ENCODE peak calls at places on chromosomes 3 and 15, in ten cellular contexts. One of them, this sample, is unnamed.

GRCh38 chr15:42457445-42458442 is 33.2 kb downstream of the ZNF106 start:
- DNase-seq in nephron progenitor cell: peak
- DNase-seq in BJ: peak
- DNase-seq in type B pancreatic cell: no peak
- DNase-seq in A549: no peak
- DNase-seq in neural crest cell: peak
- DNase-seq in progenitor cell of endocrine pancreas: no peak
- DNase-seq in endothelial cell: peak
- DNase-seq in RWPE2: no peak
- DNase-seq in hepatocyte: peak
- DNase-seq in this sample: no peak

GRCh38 chr3:102532901-102533300 is 98.1 kb downstream of the ZPLD1 start:
- DNase-seq in progenitor cell of endocrine pancreas: no peak
- DNase-seq in hepatocyte: no peak
- DNase-seq in RWPE2: no peak
- DNase-seq in neural crest cell: no peak
- DNase-seq in endothelial cell: no peak
- DNase-seq in nephron progenitor cell: no peak
- DNase-seq in A549: no peak
- DNase-seq in BJ: no peak
- DNase-seq in type B pancreatic cell: no peak
- DNase-seq in this sample: no peak

GRCh38 chr3:102510663-102511062 is 75.8 kb downstream of the ZPLD1 start:
- DNase-seq in RWPE2: no peak
- DNase-seq in endothelial cell: no peak
- DNase-seq in nephron progenitor cell: no peak
- DNase-seq in progenitor cell of endocrine pancreas: no peak
- DNase-seq in A549: no peak
- DNase-seq in hepatocyte: no peak
- DNase-seq in neural crest cell: no peak
- DNase-seq in BJ: no peak
- DNase-seq in type B pancreatic cell: no peak
- DNase-seq in this sample: no peak

GRCh38 chr15:95304116-95304873 is 1026.2 kb upstream of the NR2F2 start:
- DNase-seq in RWPE2: no peak
- DNase-seq in nephron progenitor cell: no peak
- DNase-seq in hepatocyte: peak
- DNase-seq in endothelial cell: no peak
- DNase-seq in BJ: no peak
- DNase-seq in neural crest cell: no peak
- DNase-seq in A549: no peak
- DNase-seq in type B pancreatic cell: no peak
- DNase-seq in progenitor cell of endocrine pancreas: no peak
- DNase-seq in this sample: no peak

GRCh38 chr3:50205719-50206276 is 727 bp downstream of the SLC38A3 start:
- DNase-seq in progenitor cell of endocrine pancreas: no peak
- DNase-seq in endothelial cell: peak
- DNase-seq in neural crest cell: no peak
- DNase-seq in nephron progenitor cell: peak
- DNase-seq in RWPE2: no peak
- DNase-seq in type B pancreatic cell: no peak
- DNase-seq in A549: no peak
- DNase-seq in BJ: no peak
- DNase-seq in hepatocyte: peak
- DNase-seq in this sample: no peak

GRCh38 chr15:28933710-28934445 is 48.1 kb downstream of the APBA2 start:
- DNase-seq in endothelial cell: no peak
- DNase-seq in type B pancreatic cell: no peak
- DNase-seq in progenitor cell of endocrine pancreas: no peak
- DNase-seq in neural crest cell: no peak
- DNase-seq in BJ: no peak
- DNase-seq in A549: no peak
- DNase-seq in RWPE2: no peak
- DNase-seq in hepatocyte: no peak
- DNase-seq in nephron progenitor cell: no peak
- DNase-seq in this sample: no peak

GRCh38 chr3:197466586-197467399 is 89.0 kb downstream of the BDH1 start:
- DNase-seq in hepatocyte: peak
- DNase-seq in type B pancreatic cell: no peak
- DNase-seq in A549: peak
- DNase-seq in progenitor cell of endocrine pancreas: no peak
- DNase-seq in RWPE2: no peak
- DNase-seq in endothelial cell: no peak
- DNase-seq in nephron progenitor cell: no peak
- DNase-seq in neural crest cell: no peak
- DNase-seq in BJ: peak
- DNase-seq in this sample: no peak

GRCh38 chr15:76327191-76328105 is 9.1 kb upstream of the ISL2 start:
- DNase-seq in RWPE2: no peak
- DNase-seq in neural crest cell: no peak
- DNase-seq in endothelial cell: no peak
- DNase-seq in progenitor cell of endocrine pancreas: no peak
- DNase-seq in type B pancreatic cell: no peak
- DNase-seq in A549: no peak
- DNase-seq in nephron progenitor cell: no peak
- DNase-seq in hepatocyte: no peak
- DNase-seq in BJ: no peak
- DNase-seq in this sample: no peak

GRCh38 chr3:183911763-183912506 is 27.3 kb upstream of the PARL start:
- DNase-seq in progenitor cell of endocrine pancreas: no peak
- DNase-seq in endothelial cell: no peak
- DNase-seq in hepatocyte: no peak
- DNase-seq in RWPE2: no peak
- DNase-seq in neural crest cell: no peak
- DNase-seq in BJ: no peak
- DNase-seq in type B pancreatic cell: no peak
- DNase-seq in A549: no peak
- DNase-seq in nephron progenitor cell: no peak
- DNase-seq in this sample: no peak

DNA sequence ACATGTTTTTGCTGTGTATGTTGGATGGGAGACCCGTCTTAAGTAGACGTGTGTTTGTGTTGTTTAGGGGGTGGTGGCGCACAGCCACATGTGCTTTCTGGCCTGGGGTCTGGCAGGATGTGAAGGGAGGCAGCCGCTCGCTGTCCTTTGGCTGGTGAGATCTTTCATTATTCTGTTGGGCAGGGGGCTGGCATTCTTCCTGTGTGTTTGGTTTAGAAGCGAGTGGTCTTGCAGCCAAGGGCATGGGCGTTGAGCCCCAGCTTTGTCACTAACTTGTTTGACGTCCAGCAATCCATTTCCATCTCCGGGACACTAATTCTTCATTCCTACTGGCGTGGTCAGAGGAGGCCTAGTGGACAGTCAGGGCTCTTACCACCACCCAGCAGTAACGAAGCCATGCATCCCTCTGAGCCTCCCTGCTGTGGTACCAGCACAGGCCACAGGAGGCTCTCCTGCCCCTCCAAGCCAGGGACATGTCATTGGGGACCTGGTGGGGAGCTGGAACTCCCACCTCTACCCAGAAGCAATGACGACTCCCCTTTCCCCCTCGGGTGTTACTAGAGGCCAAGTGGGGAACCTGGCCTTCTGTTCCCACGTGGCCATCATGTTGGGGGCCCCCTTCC is 10.7 kb downstream of the THSD4 start:
- DNase-seq in neural crest cell: no peak
- DNase-seq in endothelial cell: peak
- DNase-seq in type B pancreatic cell: no peak
- DNase-seq in nephron progenitor cell: no peak
- DNase-seq in progenitor cell of endocrine pancreas: no peak
- DNase-seq in hepatocyte: no peak
- DNase-seq in BJ: no peak
- DNase-seq in A549: peak
- DNase-seq in RWPE2: no peak
- DNase-seq in this sample: no peak
- TF ChIP-seq CTCF in neural crest cell: peak
- TF ChIP-seq CTCF in endothelial cell: peak
- TF ChIP-seq CTCF in type B pancreatic cell: peak
- TF ChIP-seq CTCF in nephron progenitor cell: peak
- TF ChIP-seq CTCF in progenitor cell of endocrine pancreas: peak
- TF ChIP-seq CTCF in hepatocyte: no peak
- TF ChIP-seq CTCF in BJ: peak
- TF ChIP-seq CTCF in A549: no peak
- TF ChIP-seq CTCF in RWPE2: no peak
- TF ChIP-seq CTCF in this sample: no peak

GRCh38 chr15:78810003-78810376 is 1.3 kb downstream of the ADAMTS7 start:
- DNase-seq in type B pancreatic cell: no peak
- DNase-seq in nephron progenitor cell: no peak
- DNase-seq in RWPE2: no peak
- DNase-seq in hepatocyte: no peak
- DNase-seq in progenitor cell of endocrine pancreas: no peak
- DNase-seq in A549: no peak
- DNase-seq in endothelial cell: no peak
- DNase-seq in neural crest cell: no peak
- DNase-seq in BJ: no peak
- DNase-seq in this sample: no peak

GRCh38 chr15:78811124-78811824 is at the start of gene ADAMTS7:
- DNase-seq in RWPE2: no peak
- DNase-seq in progenitor cell of endocrine pancreas: peak
- DNase-seq in BJ: no peak
- DNase-seq in nephron progenitor cell: peak
- DNase-seq in A549: peak
- DNase-seq in hepatocyte: peak
- DNase-seq in neural crest cell: peak
- DNase-seq in type B pancreatic cell: peak
- DNase-seq in endothelial cell: peak
- DNase-seq in this sample: no peak

GRCh38 chr15:78807359-78807758 is 3.9 kb downstream of the ADAMTS7 start:
- DNase-seq in endothelial cell: no peak
- DNase-seq in progenitor cell of endocrine pancreas: no peak
- DNase-seq in neural crest cell: no peak
- DNase-seq in RWPE2: no peak
- DNase-seq in hepatocyte: no peak
- DNase-seq in type B pancreatic cell: no peak
- DNase-seq in A549: no peak
- DNase-seq in BJ: no peak
- DNase-seq in nephron progenitor cell: no peak
- DNase-seq in this sample: no peak

GRCh38 chr15:78810377-78811123 is 714 bp downstream of the ADAMTS7 start:
- DNase-seq in hepatocyte: peak
- DNase-seq in RWPE2: no peak
- DNase-seq in endothelial cell: peak
- DNase-seq in progenitor cell of endocrine pancreas: peak
- DNase-seq in neural crest cell: peak
- DNase-seq in type B pancreatic cell: peak
- DNase-seq in A549: peak
- DNase-seq in nephron progenitor cell: peak
- DNase-seq in BJ: no peak
- DNase-seq in this sample: no peak

GRCh38 chr15:78808550-78808949 is 2.7 kb downstream of the ADAMTS7 start:
- DNase-seq in endothelial cell: no peak
- DNase-seq in A549: peak
- DNase-seq in progenitor cell of endocrine pancreas: no peak
- DNase-seq in neural crest cell: no peak
- DNase-seq in hepatocyte: no peak
- DNase-seq in RWPE2: no peak
- DNase-seq in nephron progenitor cell: no peak
- DNase-seq in BJ: no peak
- DNase-seq in type B pancreatic cell: no peak
- DNase-seq in this sample: no peak
- TF ChIP-seq CTCF in endothelial cell: peak
- TF ChIP-seq CTCF in A549: peak
- TF ChIP-seq CTCF in progenitor cell of endocrine pancreas: peak
- TF ChIP-seq CTCF in neural crest cell: peak
- TF ChIP-seq CTCF in hepatocyte: peak
- TF ChIP-seq CTCF in RWPE2: peak
- TF ChIP-seq CTCF in nephron progenitor cell: peak
- TF ChIP-seq CTCF in BJ: peak
- TF ChIP-seq CTCF in type B pancreatic cell: peak
- TF ChIP-seq CTCF in this sample: peak

GRCh38 chr3:29335921-29336320 is 55.0 kb downstream of the RBMS3 start:
- DNase-seq in progenitor cell of endocrine pancreas: no peak
- DNase-seq in type B pancreatic cell: no peak
- DNase-seq in endothelial cell: no peak
- DNase-seq in A549: no peak
- DNase-seq in nephron progenitor cell: no peak
- DNase-seq in neural crest cell: no peak
- DNase-seq in RWPE2: no peak
- DNase-seq in hepatocyte: no peak
- DNase-seq in BJ: no peak
- DNase-seq in this sample: no peak

GRCh38 chr3:29337565-29337964 is 56.7 kb downstream of the RBMS3 start:
- DNase-seq in RWPE2: no peak
- DNase-seq in neural crest cell: no peak
- DNase-seq in progenitor cell of endocrine pancreas: no peak
- DNase-seq in type B pancreatic cell: no peak
- DNase-seq in hepatocyte: no peak
- DNase-seq in A549: no peak
- DNase-seq in BJ: no peak
- DNase-seq in nephron progenitor cell: no peak
- DNase-seq in endothelial cell: no peak
- DNase-seq in this sample: no peak

GRCh38 chr3:29335438-29335837 is 54.6 kb downstream of the RBMS3 start:
- DNase-seq in A549: peak
- DNase-seq in hepatocyte: peak
- DNase-seq in endothelial cell: peak
- DNase-seq in RWPE2: peak
- DNase-seq in nephron progenitor cell: peak
- DNase-seq in BJ: peak
- DNase-seq in progenitor cell of endocrine pancreas: no peak
- DNase-seq in neural crest cell: peak
- DNase-seq in type B pancreatic cell: no peak
- DNase-seq in this sample: no peak

GRCh38 chr3:29338377-29338776 is 57.5 kb downstream of the RBMS3 start:
- DNase-seq in neural crest cell: no peak
- DNase-seq in BJ: no peak
- DNase-seq in hepatocyte: no peak
- DNase-seq in type B pancreatic cell: no peak
- DNase-seq in RWPE2: no peak
- DNase-seq in progenitor cell of endocrine pancreas: no peak
- DNase-seq in nephron progenitor cell: no peak
- DNase-seq in endothelial cell: no peak
- DNase-seq in A549: no peak
- DNase-seq in this sample: no peak

GRCh38 chr3:29338981-29339833 is 58.3 kb downstream of the RBMS3 start:
- DNase-seq in type B pancreatic cell: no peak
- DNase-seq in BJ: no peak
- DNase-seq in neural crest cell: no peak
- DNase-seq in progenitor cell of endocrine pancreas: no peak
- DNase-seq in A549: no peak
- DNase-seq in nephron progenitor cell: peak
- DNase-seq in hepatocyte: no peak
- DNase-seq in RWPE2: no peak
- DNase-seq in endothelial cell: no peak
- DNase-seq in this sample: no peak
- TF ChIP-seq CTCF in type B pancreatic cell: no peak
- TF ChIP-seq CTCF in BJ: no peak
- TF ChIP-seq CTCF in neural crest cell: no peak
- TF ChIP-seq CTCF in progenitor cell of endocrine pancreas: no peak
- TF ChIP-seq CTCF in A549: no peak
- TF ChIP-seq CTCF in nephron progenitor cell: no peak
- TF ChIP-seq CTCF in hepatocyte: no peak
- TF ChIP-seq CTCF in RWPE2: no peak
- TF ChIP-seq CTCF in endothelial cell: no peak
- TF ChIP-seq CTCF in this sample: no peak

DNA sequence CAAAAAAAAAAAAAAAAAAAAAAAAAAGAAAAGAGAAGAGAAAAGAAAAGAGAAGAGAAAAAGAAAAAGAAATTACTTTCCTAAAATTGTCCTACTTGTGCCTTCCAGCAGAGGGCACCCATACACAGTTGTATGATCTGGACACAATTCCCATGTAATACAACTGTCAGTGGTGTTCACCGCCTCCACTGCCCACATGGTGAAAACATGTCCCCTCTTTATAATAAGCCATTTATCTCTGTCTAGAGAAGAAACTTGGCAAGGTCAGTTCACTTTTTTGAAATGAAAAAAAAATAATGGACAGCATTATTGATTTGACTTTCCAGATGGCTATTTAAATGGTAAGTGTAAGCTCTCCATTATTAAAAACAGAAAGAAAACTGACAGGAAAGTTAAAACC is 459.4 kb downstream of the GBE1 start:
- DNase-seq in RWPE2: no peak
- DNase-seq in neural crest cell: peak
- DNase-seq in BJ: no peak
- DNase-seq in endothelial cell: peak
- DNase-seq in type B pancreatic cell: no peak
- DNase-seq in A549: peak
- DNase-seq in nephron progenitor cell: peak
- DNase-seq in progenitor cell of endocrine pancreas: peak
- DNase-seq in hepatocyte: peak
- DNase-seq in this sample: no peak
- TF ChIP-seq CTCF in RWPE2: peak
- TF ChIP-seq CTCF in neural crest cell: peak
- TF ChIP-seq CTCF in BJ: peak
- TF ChIP-seq CTCF in endothelial cell: peak
- TF ChIP-seq CTCF in type B pancreatic cell: peak
- TF ChIP-seq CTCF in A549: peak
- TF ChIP-seq CTCF in nephron progenitor cell: peak
- TF ChIP-seq CTCF in progenitor cell of endocrine pancreas: peak
- TF ChIP-seq CTCF in hepatocyte: peak
- TF ChIP-seq CTCF in this sample: peak